ENCODE peak calls at places on chromosomes 2 and 18, in seven cellular contexts. Z, T, Y, U, X, G and R are unnamed samples.
A peak's percentile ranks its signal among the peaks of the same experiment; 100 is the strongest.

GRCh38 chr18:74896390-74896991 is 298.8 kb downstream of the ZNF407 start:
- DNase-seq in G (peak; percentile 54), U (peak; percentile 40), X (peak; percentile 46), Z (peak; percentile 67), Y (no peak), T (no peak), R (peak; percentile 71)

GRCh38 chr18:78673516-78674321 is 305.9 kb upstream of the SALL3 start:
- DNase-seq in X (no peak), G (no peak), U (no peak), T (no peak), Z (no peak), Y (no peak), R (no peak)

GRCh38 chr18:6542296-6542695 is 127.6 kb upstream of the L3MBTL4 start:
- DNase-seq in G (no peak), U (no peak), Y (no peak), Z (no peak), T (no peak), X (no peak), R (no peak)

GRCh38 chr2:216880509-216881184 is 20.8 kb upstream of the TNP1 start:
- DNase-seq in Y (peak; percentile 72), X (no peak), T (no peak), G (no peak), Z (peak; percentile 27), U (no peak), R (no peak)

GRCh38 chr2:79640001-79640400 is 127.2 kb downstream of the CTNNA2 start:
- DNase-seq in U (no peak), G (no peak), Y (no peak), Z (no peak), T (no peak), X (no peak), R (no peak)

GRCh38 chr2:133844214-133844892 is 276.1 kb upstream of the NCKAP5 start:
- DNase-seq in T (peak; percentile 80), X (peak; percentile 68), Z (peak; percentile 63), U (peak; percentile 75), Y (peak; percentile 35), G (no peak), R (peak; percentile 77)

GRCh38 chr2:178397002-178397605 is 53.9 kb downstream of the PRKRA start:
- DNase-seq in U (no peak), T (peak; percentile 36), Z (peak; percentile 53), Y (no peak), X (no peak), G (no peak), R (peak; percentile 11)

GRCh38 chr2:8549942-8550341 is 131.9 kb upstream of the ID2 start:
- DNase-seq in X (no peak), T (no peak), U (no peak), Y (no peak), Z (no peak), G (no peak), R (no peak)

GRCh38 chr2:10569460-10569859 is 120.3 kb downstream of the NOL10 start:
- DNase-seq in U (no peak), Y (no peak), X (no peak), Z (no peak), T (no peak), G (no peak), R (no peak)

GRCh38 chr2:172137109-172137508 is 34.4 kb upstream of the DLX2 start:
- DNase-seq in X (no peak), Y (no peak), G (peak; percentile 54), Z (peak; percentile 75), T (no peak), U (no peak), R (no peak)

GRCh38 chr18:8507881-8508280 is 101.4 kb upstream of the RAB12 start:
- DNase-seq in Z (no peak), T (no peak), U (no peak), Y (no peak), X (no peak), G (no peak), R (no peak)

GRCh38 chr2:236369606-236370005 is 105.4 kb upstream of the ASB18 start:
- DNase-seq in X (peak; percentile 64), U (no peak), Y (no peak), G (no peak), T (no peak), Z (no peak), R (no peak)

GRCh38 chr2:121360566-121361300 is 75.7 kb upstream of the TFCP2L1 start:
- DNase-seq in Y (peak; percentile 40), Z (peak; percentile 93), U (no peak), G (peak; percentile 75), T (peak; percentile 50), X (peak; percentile 63), R (peak; percentile 49)

GRCh38 chr2:162989507-162989906 is 150.9 kb upstream of the KCNH7 start:
- DNase-seq in G (no peak), Z (no peak), T (no peak), U (no peak), Y (no peak), X (no peak), R (peak; percentile 27)

GRCh38 chr2:112784199-112785189 is at the start of gene IL1A:
- DNase-seq in X (no peak), T (peak; percentile 51), U (no peak), Z (peak; percentile 94), Y (no peak), G (peak; percentile 65), R (peak; percentile 48)

GRCh38 chr2:38708900-38709321 is 42.2 kb downstream of the SRSF7 start:
- DNase-seq in Y (no peak), X (no peak), T (no peak), G (no peak), U (no peak), Z (no peak), R (no peak)

GRCh38 chr2:1817256-1818127 is 73.2 kb upstream of the PXDN start:
- DNase-seq in T (peak; percentile 87), U (peak; percentile 73), X (peak; percentile 76), Z (peak; percentile 68), Y (peak; percentile 90), G (no peak), R (peak; percentile 26)

GRCh38 chr2:239544141-239544800 is 143.5 kb upstream of the HDAC4 start:
- DNase-seq in Z (no peak), X (no peak), Y (no peak), G (no peak), U (no peak), T (no peak), R (no peak)

GRCh38 chr2:96507957-96508520 is 2.9 kb upstream of the NEURL3 start:
- DNase-seq in Z (peak; percentile 17), T (peak; percentile 37), U (peak; percentile 90), Y (peak; percentile 78), X (peak; percentile 69), G (peak; percentile 52), R (peak; percentile 89)

GRCh38 chr2:3751832-3752231 is 48.5 kb downstream of the DCDC2C start:
- DNase-seq in U (no peak), X (no peak), T (no peak), Y (no peak), Z (no peak), G (no peak), R (no peak)

GRCh38 chr2:16665746-16666452 is at the start of gene CYRIA:
- DNase-seq in T (no peak), U (peak; percentile 42), Z (no peak), X (peak; percentile 60), G (peak; percentile 29), Y (peak; percentile 75), R (peak; percentile 43)

GRCh38 chr18:434410-434809 is 66.1 kb downstream of the COLEC12 start:
- DNase-seq in Y (no peak), G (no peak), T (no peak), X (no peak), Z (no peak), U (no peak), R (no peak)

DNA sequence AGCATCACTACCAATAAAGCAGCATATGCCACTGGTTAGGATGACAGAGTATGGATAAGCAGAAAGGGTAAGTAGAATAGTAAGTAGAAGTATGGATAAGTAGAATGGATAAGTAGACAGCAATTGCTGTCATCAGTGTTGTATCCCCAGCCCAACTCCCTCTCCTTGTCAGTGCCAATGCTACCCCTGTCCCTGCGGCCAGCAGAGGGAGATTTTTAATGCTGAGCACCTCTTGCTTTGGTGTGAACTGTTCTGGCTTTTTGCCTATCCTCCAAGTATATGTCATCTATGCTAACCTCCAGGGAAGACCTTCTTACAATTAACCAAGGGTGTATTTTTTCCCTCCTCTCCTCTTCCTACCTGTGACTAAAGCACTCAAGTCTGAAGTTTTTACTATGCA is 136.7 kb upstream of the SPHKAP start:
- DNase-seq in Y (no peak), Z (peak; percentile 14), G (no peak), U (peak; percentile 64), T (no peak), X (no peak), R (peak; percentile 53)
- TF ChIP-seq CTCF in Y (peak; percentile 10), Z (no peak), G (peak; percentile 57), U (peak; percentile 70), T (peak; percentile 34), X (no peak), R (peak; percentile 71)

GRCh38 chr2:65800998-65801397 is 368.6 kb upstream of the SPRED2 start:
- DNase-seq in Z (peak; percentile 54), T (peak; percentile 12), G (no peak), U (no peak), Y (no peak), X (no peak), R (peak; percentile 32)
- TF ChIP-seq CTCF in Z (peak; percentile 65), T (peak; percentile 55), G (peak; percentile 53), U (no peak), Y (peak; percentile 56), X (no peak), R (peak; percentile 49)

DNA sequence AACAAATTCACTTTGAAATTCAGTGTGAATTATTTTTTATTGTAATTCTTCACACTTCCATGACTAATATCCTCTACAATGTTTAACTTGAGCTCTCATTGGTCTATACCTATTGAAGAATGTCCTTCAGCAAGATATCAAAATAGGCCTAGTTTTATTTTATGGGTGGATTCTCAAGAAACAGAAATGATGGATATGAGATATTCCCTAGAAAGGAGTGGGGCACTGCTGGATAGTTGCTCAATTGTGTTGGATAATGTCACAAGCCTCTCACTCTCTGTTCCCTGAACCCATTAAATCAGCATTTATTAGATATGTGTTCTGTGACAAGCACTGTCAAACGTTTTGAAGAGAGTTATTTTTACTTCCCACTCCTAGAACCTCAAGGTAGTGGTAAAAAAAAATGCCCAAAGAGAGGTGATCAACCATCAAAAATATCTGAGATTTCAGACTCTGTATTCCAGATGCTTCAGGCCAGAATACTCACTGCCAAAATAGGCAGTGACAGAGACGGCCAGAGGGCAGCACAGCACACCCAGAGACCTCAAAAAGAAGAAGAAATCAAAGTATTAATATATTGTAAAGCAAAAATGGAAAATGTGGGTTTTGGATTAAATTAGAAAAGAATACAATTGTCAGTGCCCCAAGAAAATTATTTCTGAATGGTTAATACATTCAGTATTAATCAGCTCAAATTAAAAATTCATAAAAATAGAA is 87.6 kb downstream of the TRIB2 start:
- DNase-seq in X (no peak), U (no peak), T (no peak), Y (no peak), G (no peak), Z (no peak), R (no peak)
- TF ChIP-seq CTCF in X (no peak), U (no peak), T (peak; percentile 33), Y (no peak), G (no peak), Z (no peak), R (no peak)

DNA sequence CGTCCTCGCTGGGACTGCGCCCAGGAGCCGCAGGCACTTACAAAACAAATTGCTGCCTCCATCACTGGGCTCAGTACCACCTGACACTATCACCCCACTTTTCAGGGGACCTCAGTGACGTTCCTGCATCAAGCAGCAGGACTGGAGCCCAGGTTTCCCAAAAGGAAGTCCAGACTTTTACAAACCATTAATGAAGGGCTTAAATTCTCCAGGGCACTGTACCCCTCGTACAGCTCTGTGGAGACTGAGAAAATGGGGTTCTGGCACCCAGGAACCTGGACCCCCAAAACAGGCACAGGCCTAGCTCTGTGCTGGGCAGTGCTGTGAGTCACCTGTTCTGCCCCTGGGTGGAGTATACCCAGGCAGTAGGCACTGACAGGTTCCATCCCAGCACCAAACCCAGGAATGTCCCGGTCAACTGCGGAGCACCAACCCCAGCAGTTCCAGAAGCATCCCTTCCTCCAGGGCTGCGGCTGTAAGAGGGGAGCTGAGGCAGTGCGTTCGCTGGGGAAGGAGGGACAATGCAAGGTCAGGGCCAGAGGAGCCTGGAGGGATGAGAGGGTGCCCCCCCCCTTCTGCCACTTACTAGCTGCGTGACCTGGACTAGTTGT is 24.6 kb upstream of the NOTO start:
- DNase-seq in T (no peak), U (no peak), X (no peak), G (no peak), Z (no peak), Y (no peak), R (no peak)
- TF ChIP-seq CTCF in T (no peak), U (no peak), X (no peak), G (peak; percentile 53), Z (no peak), Y (no peak), R (no peak)